ENCODE peak calls at places on chromosomes 3 and 15, in six cellular contexts. E is GM23338, D is ovary, A is AG04449, N is cardiac fibroblast, F is fibroblast of mammary gland. Z is an unnamed sample.

GRCh38 chr3:78900426-78900825 is 867.4 kb downstream of the ROBO1 start:
- DNase-seq in E (no peak), D (no peak), A (no peak), N (peak), F (no peak), Z (no peak)

GRCh38 chr3:188819939-188820338 is 351.8 kb upstream of the TPRG1 start:
- DNase-seq in E (no peak), D (no peak), A (no peak), N (peak), F (peak), Z (peak)

GRCh38 chr15:101025116-101025885 is 106.1 kb downstream of the LRRK1 start:
- DNase-seq in E (no peak), D (peak), A (no peak), N (no peak), F (no peak), Z (no peak)

GRCh38 chr3:4825572-4826236 is 153.5 kb upstream of the BHLHE40 start:
- DNase-seq in E (no peak), D (no peak), A (no peak), N (no peak), F (no peak), Z (no peak)

GRCh38 chr15:92907880-92908279 is 7.8 kb downstream of the CHD2 start:
- DNase-seq in E (no peak), D (peak), A (peak), N (peak), F (peak), Z (peak)

GRCh38 chr15:57477736-57478522 is 101.6 kb downstream of the CGNL1 start:
- DNase-seq in E (peak), D (no peak), A (no peak), N (no peak), F (no peak), Z (no peak)

GRCh38 chr15:98858610-98859023 is 149.0 kb downstream of the PGPEP1L start:
- DNase-seq in E (no peak), D (no peak), A (no peak), N (no peak), F (no peak), Z (no peak)

GRCh38 chr15:97691799-97692198 is 268.7 kb upstream of the ARRDC4 start:
- DNase-seq in E (no peak), D (no peak), A (no peak), N (no peak), F (no peak), Z (no peak)

GRCh38 chr15:70792171-70792573 is 28.8 kb upstream of the UACA start:
- DNase-seq in E (no peak), D (no peak), A (no peak), N (peak), F (peak), Z (peak)

GRCh38 chr3:78878789-78879515 is 888.8 kb downstream of the ROBO1 start:
- DNase-seq in E (no peak), D (no peak), A (no peak), N (peak), F (no peak), Z (no peak)

GRCh38 chr3:64176461-64176996 is 48.7 kb downstream of the PRICKLE2 start:
- DNase-seq in E (no peak), D (no peak), A (no peak), N (peak), F (peak), Z (no peak)

GRCh38 chr15:66502491-66502890 is 2.2 kb downstream of the RPL4 start:
- DNase-seq in E (no peak), D (no peak), A (no peak), N (no peak), F (no peak), Z (no peak)

GRCh38 chr3:131596884-131597283 is 94.1 kb upstream of the MRPL3 start:
- DNase-seq in E (no peak), D (no peak), A (no peak), N (no peak), F (no peak), Z (no peak)

GRCh38 chr3:119538772-119539171 is 20.6 kb downstream of the CD80 start:
- DNase-seq in E (no peak), D (no peak), A (no peak), N (no peak), F (no peak), Z (no peak)

GRCh38 chr15:63893866-63894661 is 60.3 kb upstream of the HERC1 start:
- DNase-seq in E (no peak), D (no peak), A (no peak), N (no peak), F (no peak), Z (no peak)

GRCh38 chr15:26128611-26129140 is 265.5 kb upstream of the ATP10A start:
- DNase-seq in E (no peak), D (no peak), A (no peak), N (no peak), F (no peak), Z (no peak)

GRCh38 chr3:9400626-9401025 is 3.2 kb downstream of the SETD5 start:
- DNase-seq in E (peak), D (no peak), A (no peak), N (no peak), F (no peak), Z (no peak)

GRCh38 chr15:74053941-74054529 is 28.3 kb downstream of the GOLGA6A start:
- DNase-seq in E (peak), D (peak), A (no peak), N (peak), F (peak), Z (peak)

GRCh38 chr3:71428841-71429609 is 154.5 kb downstream of the FOXP1 start:
- DNase-seq in E (no peak), D (peak), A (no peak), N (peak), F (peak), Z (no peak)

GRCh38 chr3:46107682-46108081 is 80.4 kb upstream of the XCR1 start:
- DNase-seq in E (no peak), D (no peak), A (no peak), N (no peak), F (no peak), Z (no peak)

GRCh38 chr3:72178463-72179106 is 393.6 kb upstream of the PROK2 start:
- DNase-seq in E (no peak), D (no peak), A (no peak), N (no peak), F (no peak), Z (no peak)

GRCh38 chr3:23888617-23889228 is 28.1 kb downstream of the NKIRAS1 start:
- DNase-seq in E (peak), D (no peak), A (no peak), N (peak), F (peak), Z (no peak)

GRCh38 chr3:60528651-60529050 is 722.6 kb downstream of the FHIT start:
- DNase-seq in E (no peak), D (no peak), A (no peak), N (no peak), F (no peak), Z (no peak)

GRCh38 chr3:80606073-80606472 is 838.3 kb upstream of the ROBO1 start:
- DNase-seq in E (peak), D (no peak), A (no peak), N (no peak), F (no peak), Z (no peak)
- TF ChIP-seq CTCF in E (peak), D (no peak), A (no peak), N (no peak), F (no peak), Z (no peak)

DNA sequence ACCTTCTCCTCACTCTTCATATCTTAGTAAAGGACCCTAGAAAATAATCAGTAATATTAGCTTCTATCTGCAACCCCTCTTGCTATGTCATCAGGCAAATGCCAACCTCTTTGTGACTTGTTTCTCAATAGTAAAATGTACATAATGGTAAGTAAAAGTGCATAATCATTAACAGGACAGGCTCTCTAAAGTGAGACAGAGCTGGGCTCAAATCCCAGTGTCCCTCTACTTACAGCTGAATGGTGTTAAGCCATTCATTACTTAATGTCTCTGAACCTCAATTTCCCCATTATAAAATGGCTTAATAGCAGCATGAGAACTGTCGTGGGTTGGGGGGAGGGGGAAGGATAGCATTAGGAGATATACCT is 62.6 kb upstream of the ATP11B start:
- DNase-seq in E (no peak), D (no peak), A (no peak), N (no peak), F (no peak), Z (no peak)
- H3K4me3 ChIP-seq in E (no peak), D (no peak), A (no peak), N (no peak), F (no peak), Z (no peak)

DNA sequence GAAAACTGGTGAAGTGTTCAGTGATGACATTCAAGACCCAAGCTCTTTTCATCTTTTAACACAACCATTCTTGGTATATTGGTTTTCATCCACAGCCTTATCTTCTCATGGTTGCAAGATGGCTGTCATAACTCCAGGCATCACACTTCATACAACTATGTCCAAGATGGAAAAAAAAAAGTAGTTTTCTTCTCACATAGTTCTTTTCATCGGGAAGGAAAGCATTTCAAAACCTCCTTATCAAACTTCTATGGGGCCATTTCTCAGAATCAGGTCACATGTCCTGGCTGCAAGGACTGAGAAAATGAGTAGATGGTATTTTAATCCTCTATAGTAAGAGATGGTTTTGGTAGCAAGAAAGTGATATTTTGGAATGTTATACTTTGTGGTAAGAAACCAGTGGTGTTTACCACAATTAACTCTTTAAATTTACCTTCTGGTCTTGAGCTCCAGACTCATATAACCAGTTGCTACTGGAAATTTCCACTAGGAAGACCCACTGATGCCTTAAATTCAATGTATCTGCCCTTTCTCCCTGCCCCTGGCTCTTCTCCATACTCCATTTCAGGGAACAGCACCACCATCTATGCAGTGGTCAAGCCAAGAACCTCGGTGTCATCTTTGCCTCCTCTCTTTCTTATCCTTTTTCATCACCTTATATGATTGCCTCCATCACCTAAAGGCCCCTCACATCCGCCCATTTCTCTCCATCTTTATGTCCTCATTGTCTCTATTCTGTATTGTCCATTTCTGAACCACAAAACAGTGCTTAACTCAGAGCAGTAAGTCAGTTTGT is 20.9 kb upstream of the MFSD1 start:
- DNase-seq in E (no peak), D (no peak), A (no peak), N (no peak), F (no peak), Z (no peak)
- TF ChIP-seq CTCF in E (no peak), D (no peak), A (no peak), N (no peak), F (no peak), Z (no peak)

GRCh38 chr3:113129168-113129567 is 82.2 kb upstream of the BOC start:
- DNase-seq in E (no peak), D (no peak), A (no peak), N (no peak), F (peak), Z (no peak)
- H3K4me3 ChIP-seq in E (no peak), D (no peak), A (no peak), N (no peak), F (no peak), Z (no peak)

GRCh38 chr3:43638594-43639447 is 17.0 kb upstream of the ANO10 start:
- DNase-seq in E (peak), D (no peak), A (no peak), N (peak), F (no peak), Z (no peak)
- TF ChIP-seq CTCF in E (peak), D (no peak), A (no peak), N (no peak), F (peak), Z (no peak)

GRCh38 chr15:41180206-41180789 is 50.3 kb downstream of the EXD1 start:
- DNase-seq in E (no peak), D (no peak), A (no peak), N (no peak), F (no peak), Z (no peak)
- H3K4me3 ChIP-seq in E (no peak), D (no peak), A (no peak), N (no peak), F (no peak), Z (no peak)

GRCh38 chr15:32993285-32993684 is 201.2 kb downstream of the FMN1 start:
- DNase-seq in E (peak), D (no peak), A (no peak), N (peak), F (peak), Z (no peak)
- TF ChIP-seq CTCF in E (peak), D (no peak), A (peak), N (peak), F (peak), Z (peak)

GRCh38 chr3:13019243-13019701 is 54.0 kb downstream of the IQSEC1 start:
- DNase-seq in E (peak), D (peak), A (no peak), N (peak), F (peak), Z (peak)
- H3K4me3 ChIP-seq in E (no peak), D (no peak), A (peak), N (no peak), F (peak), Z (no peak)